ENCODE peak calls at places on chromosomes 3 and 15, in nine cellular contexts. S is cardiac muscle cell, R is neural progenitor cell, Z is endodermal cell, L is DND-41, X is breast epithelium, G is psoas muscle, O is GM23248, J is testis. F is an unnamed sample. For H3K27me3 and H3K4me1, the result is how much of the 10 kb centered on the place peaks cover.

GRCh38 chr15:72852268-72852667 is 68.7 kb upstream of the ADPGK start:
- DNase-seq in R (no peak), O (no peak), G (no peak), S (peak), L (no peak), Z (no peak), J (peak), X (no peak), F (no peak)

GRCh38 chr15:52808996-52809395 is 18.9 kb upstream of the ONECUT1 start:
- DNase-seq in L (no peak), R (no peak), X (no peak), G (no peak), Z (no peak), O (no peak), S (no peak), J (no peak), F (no peak)

GRCh38 chr15:61798631-61799030 is 261.6 kb downstream of the VPS13C start:
- DNase-seq in S (no peak), O (no peak), G (no peak), L (no peak), X (no peak), J (peak), R (no peak), Z (no peak), F (no peak)

GRCh38 chr3:147411777-147412176 is 2.6 kb downstream of the ZIC1 start:
- DNase-seq in R (peak), S (no peak), G (no peak), Z (peak), O (peak), J (no peak), L (no peak), X (no peak), F (no peak)

GRCh38 chr3:171347017-171347979 is 112.9 kb downstream of the TNIK start:
- DNase-seq in S (peak), Z (no peak), L (no peak), J (no peak), X (no peak), R (peak), G (no peak), O (peak), F (no peak)

GRCh38 chr15:78108300-78109084 is 16.1 kb downstream of the SH2D7 start:
- DNase-seq in X (peak), L (peak), R (peak), S (peak), J (peak), G (peak), O (peak), Z (peak), F (peak)

GRCh38 chr3:138409171-138409570 is 25.2 kb upstream of the ESYT3 start:
- DNase-seq in S (no peak), L (no peak), Z (peak), O (peak), J (no peak), X (no peak), R (no peak), G (no peak), F (no peak)

GRCh38 chr3:168858327-168858726 is 762.6 kb upstream of the GOLIM4 start:
- DNase-seq in R (no peak), L (no peak), S (no peak), X (no peak), J (no peak), O (no peak), Z (no peak), G (no peak), F (no peak)

GRCh38 chr3:100875239-100875638 is 118.0 kb downstream of the ABI3BP start:
- DNase-seq in X (no peak), Z (no peak), L (no peak), S (peak), R (no peak), O (peak), G (peak), J (peak), F (no peak)

GRCh38 chr15:65307978-65308377 is 3.5 kb downstream of the RNU5B-1 start:
- DNase-seq in L (no peak), Z (no peak), S (no peak), G (no peak), J (no peak), O (no peak), X (no peak), R (no peak), F (no peak)

GRCh38 chr3:195075199-195075940 is 195.6 kb downstream of the XXYLT1 start:
- DNase-seq in J (no peak), Z (no peak), X (peak), S (peak), G (no peak), L (peak), O (no peak), R (no peak), F (no peak)

DNA sequence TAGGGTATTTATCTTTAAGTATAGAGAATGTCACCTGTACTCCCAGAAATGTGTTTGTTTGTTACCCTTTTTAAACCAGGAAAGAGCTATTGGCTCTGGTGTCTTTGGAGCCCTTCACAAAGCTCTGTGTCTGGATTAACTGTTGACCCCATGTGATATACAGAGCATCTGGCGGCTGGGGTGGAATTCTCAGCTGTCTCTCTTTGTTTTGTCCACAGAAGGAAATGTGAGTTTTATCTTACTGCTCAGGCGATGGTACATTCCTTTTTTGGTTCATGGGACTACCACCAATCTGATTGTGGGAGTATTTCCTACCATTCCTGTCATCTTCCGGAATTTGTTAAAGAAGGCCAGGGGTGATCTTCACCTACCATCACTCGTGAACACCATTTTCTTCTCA is 120.3 kb downstream of the AKAP13 start:
- DNase-seq in Z (no peak), G (no peak), X (no peak), J (no peak), O (no peak), L (no peak), S (peak), R (peak), F (no peak)
- H3K4me3 ChIP-seq in Z (no peak), G (peak), X (no peak), J (no peak), O (no peak), L (no peak), S (no peak), R (no peak), F (no peak)

DNA sequence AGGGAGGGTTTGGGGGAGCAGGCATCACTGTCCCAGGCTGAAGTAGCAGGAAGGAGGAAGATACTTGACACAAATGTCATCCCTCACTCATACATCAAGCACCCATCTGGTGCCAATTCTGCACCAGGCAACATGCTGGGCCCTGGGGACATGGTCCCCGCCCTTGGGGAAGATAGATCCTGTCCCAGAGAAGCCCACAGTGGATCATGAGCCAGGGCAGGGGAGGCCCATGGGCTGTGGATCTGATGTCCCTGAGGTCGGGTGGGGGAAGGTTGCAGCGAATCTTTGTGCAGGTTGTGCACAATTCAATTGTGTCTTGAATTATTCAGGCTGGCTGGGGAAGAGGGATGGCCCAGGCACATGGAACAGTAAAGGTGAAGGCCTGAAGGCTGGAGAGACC is 6.4 kb upstream of the CCDC33 start:
- DNase-seq in X (no peak), S (no peak), L (no peak), R (no peak), G (no peak), Z (no peak), O (no peak), J (no peak), F (no peak)
- H3K27me3 ChIP-seq in X (under half), S (under half), L (under half), R (under half), G (under half), Z (under half), O (under half), J (under half), F (under half)

DNA sequence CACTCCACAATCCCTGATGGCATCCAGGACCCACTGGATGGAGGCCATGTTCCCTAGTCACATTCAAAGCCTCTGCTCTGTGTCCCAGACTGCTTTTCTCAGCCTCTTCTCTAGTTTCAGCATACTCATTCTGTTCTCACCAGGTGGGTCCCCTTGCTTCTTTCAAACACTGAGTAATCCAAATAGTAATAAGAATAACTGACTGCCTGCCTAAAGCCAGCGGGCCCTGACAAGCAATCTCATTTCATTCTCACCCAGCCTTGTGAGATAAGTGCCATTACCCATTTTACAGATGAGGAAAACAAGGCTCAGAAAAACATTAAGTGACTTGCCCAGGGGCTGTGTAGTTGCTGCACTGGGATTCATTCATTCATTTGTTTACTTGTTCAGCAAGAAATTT is 25.4 kb downstream of the MAPKAPK3 start:
- DNase-seq in L (no peak), G (no peak), X (no peak), R (no peak), O (no peak), Z (no peak), J (no peak), S (no peak), F (no peak)
- H3K4me1 ChIP-seq in L (under half), G (under half), X (under half), R (under half), O (under half), Z (under half), J (under half), S (under half), F (under half)

GRCh38 chr3:151328298-151329036 is 882 bp downstream of the P2RY13 start:
- DNase-seq in R (no peak), X (no peak), S (peak), L (no peak), Z (no peak), O (peak), J (no peak), G (no peak), F (no peak)
- H3K4me3 ChIP-seq in R (no peak), X (peak), S (no peak), L (no peak), Z (no peak), O (peak), J (no peak), G (peak), F (no peak)

GRCh38 chr3:184511741-184512140 is 49.8 kb upstream of the EPHB3 start:
- DNase-seq in X (no peak), O (no peak), R (no peak), J (no peak), S (no peak), Z (no peak), G (no peak), L (no peak), F (no peak)
- H3K27me3 ChIP-seq in X (under half), O (under half), R (half or more), J (under half), S (half or more), Z (under half), G (under half), L (under half), F (under half)

GRCh38 chr3:178709047-178709446 is 172.8 kb downstream of the KCNMB2 start:
- DNase-seq in S (peak), Z (no peak), L (no peak), J (no peak), O (no peak), X (no peak), R (no peak), G (no peak), F (no peak)

GRCh38 chr3:178707632-178708031 is 171.4 kb downstream of the KCNMB2 start:
- DNase-seq in G (no peak), Z (no peak), L (no peak), S (no peak), J (no peak), X (no peak), R (no peak), O (no peak), F (no peak)

GRCh38 chr3:178714971-178715832 is 179.0 kb downstream of the KCNMB2 start:
- DNase-seq in S (no peak), L (no peak), G (no peak), Z (no peak), J (no peak), X (no peak), O (no peak), R (no peak), F (no peak)

GRCh38 chr3:178712247-178712646 is 176.0 kb downstream of the KCNMB2 start:
- DNase-seq in G (no peak), J (no peak), X (no peak), R (no peak), S (no peak), L (no peak), O (no peak), Z (no peak), F (no peak)

DNA sequence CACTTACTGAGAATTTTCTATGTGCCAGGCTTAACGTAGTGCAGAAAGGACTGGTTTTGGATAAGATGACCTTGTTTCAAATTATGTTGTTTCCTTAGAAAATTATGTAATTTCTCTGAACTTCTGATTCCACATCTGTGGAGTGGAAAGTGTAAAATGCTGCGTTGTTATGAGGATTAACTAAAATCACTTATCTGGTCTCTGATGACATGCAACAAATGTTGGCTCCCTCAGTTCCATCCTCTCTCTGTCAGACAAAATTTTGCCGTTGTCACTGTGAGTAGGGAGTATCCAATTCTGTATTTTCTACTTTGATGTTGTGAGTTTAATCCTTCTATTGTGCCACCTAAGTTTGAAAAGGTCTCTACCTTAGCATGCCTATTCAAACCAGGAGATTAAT is 175.5 kb downstream of the KCNMB2 start:
- DNase-seq in Z (no peak), S (no peak), O (no peak), J (no peak), X (no peak), L (no peak), R (no peak), G (no peak), F (no peak)
- H3K4me1 ChIP-seq in Z (under half), S (under half), O (under half), J (under half), X (under half), L (under half), R (under half), G (under half), F (under half)

DNA sequence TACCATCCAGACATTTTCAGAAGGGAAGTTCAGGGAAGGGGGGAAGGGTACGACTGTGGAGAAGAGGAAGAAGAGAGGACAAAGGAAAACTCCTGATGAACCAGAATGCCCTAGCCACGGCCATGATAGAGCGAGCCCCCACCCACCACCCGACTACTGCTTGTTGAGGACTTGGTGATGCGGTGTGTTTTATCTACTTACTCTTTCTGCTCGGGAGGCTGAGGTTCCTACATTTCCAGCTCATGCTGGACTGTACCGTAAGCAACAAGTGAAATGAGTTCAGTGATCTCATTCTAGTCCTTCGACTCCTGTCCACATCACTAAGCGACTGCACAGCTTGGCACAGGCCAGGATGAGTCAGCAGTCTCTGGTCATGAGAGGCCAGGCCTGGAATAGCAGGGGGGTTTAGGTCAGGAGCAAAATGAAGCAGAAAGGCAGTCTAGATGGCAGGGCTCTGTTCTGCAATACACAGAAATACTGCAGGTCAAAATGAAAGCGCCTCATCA is 330.9 kb downstream of the TIGIT start:
- DNase-seq in X (peak), J (peak), G (peak), S (peak), O (peak), R (no peak), Z (peak), L (no peak), F (no peak)
- H3K4me3 ChIP-seq in X (peak), J (peak), G (peak), S (no peak), O (peak), R (no peak), Z (no peak), L (no peak), F (no peak)

DNA sequence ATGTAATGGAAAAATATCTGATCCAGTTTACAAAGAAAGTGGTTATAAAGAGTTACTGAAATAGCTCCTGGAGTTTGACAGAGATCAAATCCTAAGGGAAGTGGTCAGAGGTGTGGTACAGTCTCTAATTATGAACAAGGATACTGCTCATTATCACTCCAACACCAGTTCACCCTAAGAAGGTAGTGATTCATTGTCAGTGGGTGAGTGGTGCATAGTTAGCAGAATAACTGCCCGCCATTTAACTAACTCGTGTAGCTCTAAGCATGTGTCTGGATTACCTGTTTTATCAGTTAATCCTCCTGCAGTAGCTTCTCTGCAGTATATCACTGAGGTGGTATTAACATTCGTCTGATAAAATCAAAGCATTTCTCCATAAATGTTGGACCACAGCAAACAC is 700.1 kb downstream of the NLGN1 start:
- DNase-seq in J (no peak), G (no peak), O (no peak), S (no peak), R (peak), X (no peak), L (no peak), Z (no peak), F (no peak)
- H3K27me3 ChIP-seq in J (under half), G (under half), O (under half), S (under half), R (under half), X (under half), L (under half), Z (under half), F (under half)

GRCh38 chr3:179164857-179165256 is 16.7 kb downstream of the PIK3CA start:
- DNase-seq in J (no peak), G (no peak), S (no peak), O (no peak), L (no peak), Z (no peak), X (no peak), R (no peak), F (no peak)
- H3K4me1 ChIP-seq in J (under half), G (under half), S (under half), O (under half), L (under half), Z (under half), X (under half), R (under half), F (under half)

GRCh38 chr3:40623567-40623966 is 98.8 kb downstream of the ZNF621 start:
- DNase-seq in O (peak), G (no peak), S (no peak), R (no peak), L (no peak), Z (no peak), X (no peak), J (no peak), F (peak)
- H3K4me3 ChIP-seq in O (no peak), G (no peak), S (no peak), R (no peak), L (no peak), Z (no peak), X (no peak), J (no peak), F (no peak)

F was measured in CD4-positive, alpha-beta memory T cell.